ENCODE peak calls at places on chromosome 18, in four cellular contexts. One of them, this sample, is unnamed.

GRCh38 chr18:2515908-2516625 is 55.2 kb downstream of the METTL4 start:
- DNase-seq in breast epithelium: no peak
- DNase-seq in SK-N-SH: no peak
- DNase-seq in brain microvascular endothelial cell: peak; percentile 89
- DNase-seq in this sample: peak; percentile 88

GRCh38 chr18:7924616-7925015 is 357.5 kb downstream of the PTPRM start:
- DNase-seq in breast epithelium: no peak
- DNase-seq in SK-N-SH: no peak
- DNase-seq in brain microvascular endothelial cell: no peak
- DNase-seq in this sample: no peak

GRCh38 chr18:7896164-7896563 is 329.0 kb downstream of the PTPRM start:
- DNase-seq in breast epithelium: no peak
- DNase-seq in SK-N-SH: no peak
- DNase-seq in brain microvascular endothelial cell: no peak
- DNase-seq in this sample: no peak

GRCh38 chr18:49933530-49933929 is 120.2 kb upstream of the ACAA2 start:
- DNase-seq in breast epithelium: no peak
- DNase-seq in SK-N-SH: no peak
- DNase-seq in brain microvascular endothelial cell: peak; percentile 61
- DNase-seq in this sample: no peak

GRCh38 chr18:8367217-8367988 is 241.8 kb upstream of the RAB12 start:
- DNase-seq in breast epithelium: no peak
- DNase-seq in SK-N-SH: peak; percentile 50
- DNase-seq in brain microvascular endothelial cell: no peak
- DNase-seq in this sample: no peak

GRCh38 chr18:4335386-4335785 is 119.7 kb downstream of the DLGAP1 start:
- DNase-seq in breast epithelium: no peak
- DNase-seq in SK-N-SH: no peak
- DNase-seq in brain microvascular endothelial cell: no peak
- DNase-seq in this sample: no peak

GRCh38 chr18:37393221-37393828 is 172.3 kb downstream of the CELF4 start:
- DNase-seq in breast epithelium: no peak
- DNase-seq in SK-N-SH: peak; percentile 68
- DNase-seq in brain microvascular endothelial cell: no peak
- DNase-seq in this sample: no peak

GRCh38 chr18:31267823-31268481 is 50.0 kb upstream of the DSG1 start:
- DNase-seq in breast epithelium: no peak
- DNase-seq in SK-N-SH: no peak
- DNase-seq in brain microvascular endothelial cell: no peak
- DNase-seq in this sample: no peak

GRCh38 chr18:47898696-47899095 is 31.8 kb downstream of the SMAD2 start:
- DNase-seq in breast epithelium: no peak
- DNase-seq in SK-N-SH: no peak
- DNase-seq in brain microvascular endothelial cell: no peak
- DNase-seq in this sample: no peak

GRCh38 chr18:36296591-36297418 is 708 bp upstream of the FHOD3 start:
- DNase-seq in breast epithelium: no peak
- DNase-seq in SK-N-SH: peak; percentile 86
- DNase-seq in brain microvascular endothelial cell: peak; percentile 64
- DNase-seq in this sample: no peak

GRCh38 chr18:54223568-54224241 is 764 bp downstream of the MBD2 start:
- DNase-seq in breast epithelium: peak; percentile 65
- DNase-seq in SK-N-SH: peak; percentile 40
- DNase-seq in brain microvascular endothelial cell: peak; percentile 90
- DNase-seq in this sample: no peak

GRCh38 chr18:79988925-79989361 is 580 bp upstream of the TXNL4A start:
- DNase-seq in breast epithelium: peak; percentile 61
- DNase-seq in SK-N-SH: no peak
- DNase-seq in brain microvascular endothelial cell: peak; percentile 34
- DNase-seq in this sample: no peak

GRCh38 chr18:10745971-10746370 is 220.1 kb downstream of the NAPG start:
- DNase-seq in breast epithelium: no peak
- DNase-seq in SK-N-SH: no peak
- DNase-seq in brain microvascular endothelial cell: no peak
- DNase-seq in this sample: no peak

GRCh38 chr18:26456070-26456491 is 92.3 kb downstream of the KCTD1 start:
- DNase-seq in breast epithelium: no peak
- DNase-seq in SK-N-SH: no peak
- DNase-seq in brain microvascular endothelial cell: no peak
- DNase-seq in this sample: no peak

GRCh38 chr18:67380867-67381266 is 135.7 kb downstream of the DSEL start:
- DNase-seq in breast epithelium: no peak
- DNase-seq in SK-N-SH: no peak
- DNase-seq in brain microvascular endothelial cell: no peak
- DNase-seq in this sample: no peak

GRCh38 chr18:32277492-32277988 is 87.7 kb downstream of the MEP1B start:
- DNase-seq in breast epithelium: no peak
- DNase-seq in SK-N-SH: no peak
- DNase-seq in brain microvascular endothelial cell: no peak
- DNase-seq in this sample: no peak

GRCh38 chr18:77059294-77059916 is 73.2 kb downstream of the MBP start:
- DNase-seq in breast epithelium: no peak
- DNase-seq in SK-N-SH: peak; percentile 67
- DNase-seq in brain microvascular endothelial cell: peak; percentile 91
- DNase-seq in this sample: peak; percentile 38
- TF ChIP-seq CTCF in breast epithelium: peak; percentile 30
- TF ChIP-seq CTCF in SK-N-SH: peak; percentile 66
- TF ChIP-seq CTCF in brain microvascular endothelial cell: peak; percentile 69
- TF ChIP-seq CTCF in this sample: peak; percentile 76

DNA sequence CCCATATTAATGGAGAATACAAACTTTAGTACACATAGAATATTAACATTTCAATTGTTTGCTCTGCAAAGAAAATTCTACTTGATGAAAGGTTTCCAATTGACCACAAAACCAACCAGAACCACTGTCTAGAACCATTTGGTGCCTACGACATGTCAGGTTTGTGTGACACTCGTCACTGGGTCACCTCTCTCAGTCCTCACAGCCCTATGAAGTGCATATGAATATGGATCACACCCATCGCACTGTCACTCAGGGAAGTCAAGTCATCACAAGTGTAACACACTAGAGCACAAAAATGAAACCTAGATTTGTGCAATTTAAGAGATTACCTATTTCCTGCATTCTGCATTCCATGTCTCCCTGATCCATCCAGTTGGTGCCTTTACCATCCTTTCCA is 43.7 kb downstream of the PTPN2 start:
- DNase-seq in breast epithelium: no peak
- DNase-seq in SK-N-SH: no peak
- DNase-seq in brain microvascular endothelial cell: no peak
- DNase-seq in this sample: no peak
- H3K4me3 ChIP-seq in breast epithelium: no peak overlapping the region
- H3K4me3 ChIP-seq in SK-N-SH: no peak overlapping the region
- H3K4me3 ChIP-seq in brain microvascular endothelial cell: no peak overlapping the region
- H3K4me3 ChIP-seq in this sample: no peak overlapping the region

DNA sequence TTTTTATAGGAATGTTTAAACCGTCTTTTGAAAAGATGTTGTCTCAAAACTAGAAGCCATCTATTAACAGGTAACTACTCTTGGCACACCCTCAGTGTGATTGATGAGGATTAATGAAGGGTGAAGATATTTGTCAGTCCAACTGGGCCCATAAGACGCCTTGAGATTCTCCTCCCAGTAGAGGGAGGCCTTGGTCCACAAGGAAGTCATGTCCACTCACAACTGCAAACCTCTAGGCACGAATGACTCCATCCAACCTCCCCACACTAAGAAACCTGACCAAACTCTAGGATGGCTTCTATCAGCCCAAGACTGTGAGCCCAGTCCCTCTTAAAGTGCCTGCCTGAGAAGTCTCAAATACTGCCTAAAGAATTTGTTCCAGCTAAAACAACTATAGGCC is 19.2 kb upstream of the GRP start:
- DNase-seq in breast epithelium: no peak
- DNase-seq in SK-N-SH: no peak
- DNase-seq in brain microvascular endothelial cell: no peak
- DNase-seq in this sample: no peak
- TF ChIP-seq CTCF in breast epithelium: no peak
- TF ChIP-seq CTCF in SK-N-SH: peak; percentile 47
- TF ChIP-seq CTCF in brain microvascular endothelial cell: peak; percentile 32
- TF ChIP-seq CTCF in this sample: peak; percentile 32

DNA sequence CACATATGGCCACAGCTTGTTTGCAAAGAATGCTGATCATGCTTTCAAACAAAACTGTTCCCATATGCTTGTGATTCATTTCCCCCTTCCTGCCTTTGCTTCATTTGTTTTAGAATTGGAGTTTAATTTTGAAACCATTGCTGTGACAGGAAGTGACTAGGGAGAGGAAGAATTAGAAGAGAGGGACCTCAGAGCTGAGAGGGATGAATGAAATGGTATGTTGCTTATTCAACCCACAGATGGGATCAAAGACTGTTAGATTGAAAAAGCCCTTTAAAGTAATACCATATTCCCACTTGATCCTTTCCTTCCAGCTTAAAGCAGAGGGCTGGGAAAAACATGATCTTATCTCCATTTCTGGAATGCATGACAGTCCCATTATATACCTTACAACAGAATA is 106.2 kb upstream of the RNF152 start:
- DNase-seq in breast epithelium: no peak
- DNase-seq in SK-N-SH: peak; percentile 3
- DNase-seq in brain microvascular endothelial cell: peak; percentile 68
- DNase-seq in this sample: no peak
- H3K4me3 ChIP-seq in breast epithelium: no peak overlapping the region
- H3K4me3 ChIP-seq in SK-N-SH: no peak overlapping the region
- H3K4me3 ChIP-seq in brain microvascular endothelial cell: no peak overlapping the region
- H3K4me3 ChIP-seq in this sample: no peak overlapping the region